ENCODE peak calls at places on chromosomes 5 and 9, in four cellular contexts. G, V, E and F are unnamed samples.

GRCh38 chr9:76738402-76738801 is 25.8 kb upstream of the PCA3 start:
- DNase-seq in G (no peak), E (no peak), V (no peak), F (no peak)

GRCh38 chr5:68528877-68529276 is 313.3 kb downstream of the PIK3R1 start:
- DNase-seq in V (no peak), G (no peak), E (no peak), F (no peak)

GRCh38 chr9:107213561-107214028 is 69.5 kb upstream of the RAD23B start:
- DNase-seq in V (peak), E (no peak), G (peak), F (peak)

GRCh38 chr5:143176048-143176447 is 227.4 kb downstream of the NR3C1 start:
- DNase-seq in E (no peak), V (no peak), G (no peak), F (no peak)

GRCh38 chr5:67301285-67301904 is 104.8 kb upstream of the CD180 start:
- DNase-seq in V (peak), G (peak), E (peak), F (peak)

GRCh38 chr5:173538018-173538417 is 78.4 kb downstream of the BOD1 start:
- DNase-seq in E (no peak), V (no peak), G (no peak), F (no peak)

GRCh38 chr9:19995619-19996018 is 206.8 kb upstream of the SLC24A2 start:
- DNase-seq in G (no peak), E (no peak), V (no peak), F (no peak)

GRCh38 chr5:156379198-156379597 is 52.2 kb downstream of the SGCD start:
- DNase-seq in V (no peak), G (no peak), E (no peak), F (no peak)

GRCh38 chr5:127072861-127073846 is at the start of gene C5orf63:
- DNase-seq in E (peak), V (peak), G (peak), F (no peak)
- TF ChIP-seq CTCF in E (no peak), V (no peak), G (no peak), F (no peak)

GRCh38 chr5:177510567-177511053 is 984 bp upstream of the DOK3 start:
- DNase-seq in E (peak), G (no peak), V (no peak), F (peak)
- TF ChIP-seq CTCF in E (no peak), G (no peak), V (no peak), F (no peak)

GRCh38 chr9:6467006-6467625 is 54.1 kb downstream of the UHRF2 start:
- DNase-seq in V (peak), E (no peak), G (no peak), F (no peak)
- TF ChIP-seq CTCF in V (no peak), E (no peak), G (no peak), F (no peak)

GRCh38 chr5:179259731-179260323 is 85.4 kb downstream of the ADAMTS2 start:
- DNase-seq in V (no peak), G (no peak), E (no peak), F (no peak)
- TF ChIP-seq CTCF in V (no peak), G (no peak), E (no peak), F (no peak)

DNA sequence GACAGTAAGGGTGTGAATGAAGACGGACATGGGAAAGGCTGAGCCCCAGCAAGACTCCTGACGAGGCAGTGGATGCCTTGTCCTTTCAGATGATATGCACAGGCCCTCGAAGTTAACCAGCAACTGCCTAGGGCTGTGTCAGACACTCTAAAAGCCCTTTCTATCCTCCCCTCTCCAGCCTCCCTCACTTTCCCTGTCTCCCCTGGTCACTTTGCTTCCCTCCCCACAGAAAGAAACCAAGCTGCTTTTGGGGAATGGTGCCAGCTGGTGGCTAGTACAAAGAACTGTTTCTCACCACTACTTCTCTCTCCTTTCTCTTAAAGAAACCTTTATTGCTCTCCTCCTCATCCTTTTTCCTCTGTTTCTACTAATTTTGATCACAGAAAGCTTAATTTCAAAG is 21.4 kb downstream of the LHFPL2 start:
- DNase-seq in V (peak), E (no peak), G (peak), F (no peak)
- TF ChIP-seq CTCF in V (peak), E (peak), G (peak), F (peak)

DNA sequence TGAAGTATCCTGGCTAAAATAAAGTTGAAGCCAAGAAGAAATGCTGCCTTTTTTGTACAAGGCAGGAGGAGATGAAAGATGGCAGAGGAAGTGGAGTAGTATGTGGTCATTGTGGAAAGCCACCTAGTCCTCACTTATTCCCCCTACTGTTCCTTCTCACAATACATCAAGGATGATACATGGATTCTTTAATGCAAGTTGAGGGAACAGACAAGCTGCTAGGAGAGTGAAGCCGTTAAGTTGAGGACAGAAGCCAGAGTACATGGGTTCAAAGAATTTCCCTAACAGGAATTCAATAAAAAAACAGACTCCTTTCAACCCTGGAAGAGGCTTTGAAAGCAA is 73.8 kb downstream of the MRPS27 start:
- DNase-seq in V (peak), G (peak), E (no peak), F (no peak)
- TF ChIP-seq CTCF in V (peak), G (no peak), E (no peak), F (no peak)

GRCh38 chr5:137605377-137605776 is 106.3 kb upstream of the SPOCK1 start:
- DNase-seq in G (peak), E (no peak), V (peak), F (no peak)
- TF ChIP-seq CTCF in G (peak), E (no peak), V (peak), F (no peak)

DNA sequence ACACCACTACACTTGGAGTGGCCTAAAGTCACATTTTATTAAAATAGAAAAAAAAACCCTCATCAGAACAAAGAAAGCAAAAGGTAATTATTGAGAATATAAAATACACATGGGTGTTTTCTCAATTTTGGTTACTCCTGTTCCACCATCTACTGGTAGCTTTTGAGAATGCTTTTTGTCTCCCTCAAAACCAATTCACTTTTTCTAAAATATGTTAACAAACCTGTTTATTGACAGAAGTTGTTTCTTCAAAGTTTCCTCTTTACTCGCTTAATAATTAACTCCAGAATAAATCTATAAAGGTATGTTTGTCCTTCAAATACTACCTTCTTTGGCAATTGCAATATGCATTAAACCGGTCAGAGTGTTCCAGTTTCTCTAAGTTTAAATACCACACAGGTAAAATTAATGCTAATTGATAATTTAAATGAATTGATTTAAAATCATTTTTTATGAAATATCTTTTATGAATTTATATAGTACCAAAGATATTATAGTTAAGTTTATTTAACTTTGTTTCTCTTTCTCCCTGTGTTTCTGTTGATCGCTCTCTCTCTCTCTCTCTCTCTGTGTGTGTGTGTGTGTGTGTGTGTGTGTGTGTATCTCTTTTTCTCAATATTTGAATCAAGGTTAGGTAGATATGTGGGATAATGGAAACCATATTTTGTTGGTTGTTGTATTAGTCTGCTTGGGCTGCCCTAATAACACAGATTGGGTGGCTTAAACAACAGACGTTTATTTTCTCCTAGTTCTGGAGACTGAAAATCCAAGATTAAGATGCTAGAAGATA is 487.4 kb downstream of the PRDM9 start:
- DNase-seq in G (no peak), E (no peak), V (no peak), F (no peak)
- TF ChIP-seq CTCF in G (no peak), E (peak), V (no peak), F (no peak)